ENCODE peak calls at places on chromosomes 1 and 21, in six cellular contexts. P, U, Q, S, M and O are unnamed samples.

GRCh38 chr1:12231276-12231595 is 1.4 kb downstream of the VPS13D start:
- DNase-seq in P (no peak), U (no peak), Q (peak; percentile 37), S (no peak), M (peak; percentile 13), O (no peak)

GRCh38 chr1:100090471-100090870 is 42.3 kb downstream of the SASS6 start:
- DNase-seq in P (no peak), U (no peak), Q (no peak), S (no peak), M (no peak), O (no peak)

GRCh38 chr1:54842206-54842915 is 41.2 kb upstream of the TTC22 start:
- DNase-seq in P (no peak), U (no peak), Q (no peak), S (no peak), M (no peak), O (no peak)

GRCh38 chr21:46178961-46179360 is 5.3 kb downstream of the SPATC1L start:
- DNase-seq in P (no peak), U (no peak), Q (no peak), S (no peak), M (no peak), O (no peak)

GRCh38 chr1:109354940-109355339 is 42.8 kb downstream of the SORT1 start:
- DNase-seq in P (no peak), U (no peak), Q (no peak), S (no peak), M (no peak), O (no peak)

GRCh38 chr21:29117372-29117955 is 13.0 kb upstream of the MAP3K7CL start:
- DNase-seq in P (no peak), U (no peak), Q (no peak), S (no peak), M (no peak), O (no peak)

GRCh38 chr1:950881-951280 is 8.2 kb downstream of the NOC2L start:
- DNase-seq in P (no peak), U (no peak), Q (no peak), S (no peak), M (no peak), O (no peak)

GRCh38 chr1:2971609-2972008 is 49.7 kb upstream of the ACTRT2 start:
- DNase-seq in P (peak; percentile 20), U (no peak), Q (no peak), S (no peak), M (no peak), O (peak; percentile 25)

GRCh38 chr1:9646037-9646436 is 5.5 kb upstream of the PIK3CD start:
- DNase-seq in P (no peak), U (no peak), Q (no peak), S (no peak), M (no peak), O (no peak)

GRCh38 chr1:63984891-63985290 is 211.1 kb downstream of the ROR1 start:
- DNase-seq in P (no peak), U (no peak), Q (no peak), S (no peak), M (no peak), O (no peak)

GRCh38 chr21:44431300-44431699 is 24.0 kb upstream of the LRRC3 start:
- DNase-seq in P (no peak), U (no peak), Q (no peak), S (no peak), M (no peak), O (peak; percentile 2)

GRCh38 chr21:38909109-38909508 is 103.4 kb downstream of the ETS2 start:
- DNase-seq in P (no peak), U (no peak), Q (peak; percentile 45), S (no peak), M (no peak), O (no peak)

GRCh38 chr1:43238991-43239469 is 30.8 kb upstream of the TMEM125 start:
- DNase-seq in P (no peak), U (no peak), Q (no peak), S (no peak), M (no peak), O (no peak)

GRCh38 chr1:170707959-170708666 is 44.2 kb downstream of the PRRX1 start:
- DNase-seq in P (no peak), U (peak; percentile 98), Q (peak; percentile 86), S (peak; percentile 99), M (peak; percentile 99), O (no peak)

GRCh38 chr1:12405325-12406217 is 175.7 kb downstream of the VPS13D start:
- DNase-seq in P (no peak), U (peak; percentile 46), Q (peak; percentile 60), S (peak; percentile 36), M (peak; percentile 66), O (no peak)

GRCh38 chr1:4984841-4985240 is 330.4 kb downstream of the AJAP1 start:
- DNase-seq in P (no peak), U (no peak), Q (no peak), S (no peak), M (no peak), O (no peak)

GRCh38 chr1:54037476-54037875 is 15.5 kb downstream of the TMEM59 start:
- DNase-seq in P (no peak), U (peak; percentile 51), Q (peak; percentile 42), S (peak; percentile 60), M (peak; percentile 51), O (no peak)

GRCh38 chr1:247079141-247079874 is 697 bp upstream of the ZNF670 start:
- DNase-seq in P (no peak), U (no peak), Q (no peak), S (no peak), M (no peak), O (no peak)

GRCh38 chr1:48851638-48852037 is 74.9 kb upstream of the BEND5 start:
- DNase-seq in P (no peak), U (peak; percentile 77), Q (peak; percentile 33), S (no peak), M (peak; percentile 44), O (no peak)

GRCh38 chr1:166032901-166033371 is 133.9 kb downstream of the FAM78B start:
- DNase-seq in P (no peak), U (no peak), Q (no peak), S (no peak), M (no peak), O (no peak)

GRCh38 chr1:114585221-114585620 is 3.8 kb upstream of the BCAS2 start:
- DNase-seq in P (no peak), U (peak; percentile 23), Q (peak; percentile 14), S (peak; percentile 20), M (peak; percentile 13), O (no peak)

GRCh38 chr1:35287807-35288640 is 19.5 kb downstream of the ZMYM4 start:
- DNase-seq in P (no peak), U (peak; percentile 75), Q (peak; percentile 66), S (peak; percentile 63), M (peak; percentile 85), O (no peak)

GRCh38 chr21:36768496-36768895 is 69.6 kb downstream of the SIM2 start:
- DNase-seq in P (no peak), U (no peak), Q (no peak), S (no peak), M (no peak), O (no peak)

GRCh38 chr1:51325878-51326755 is 4.2 kb downstream of the TTC39A start:
- DNase-seq in P (no peak), U (no peak), Q (no peak), S (no peak), M (no peak), O (no peak)

DNA sequence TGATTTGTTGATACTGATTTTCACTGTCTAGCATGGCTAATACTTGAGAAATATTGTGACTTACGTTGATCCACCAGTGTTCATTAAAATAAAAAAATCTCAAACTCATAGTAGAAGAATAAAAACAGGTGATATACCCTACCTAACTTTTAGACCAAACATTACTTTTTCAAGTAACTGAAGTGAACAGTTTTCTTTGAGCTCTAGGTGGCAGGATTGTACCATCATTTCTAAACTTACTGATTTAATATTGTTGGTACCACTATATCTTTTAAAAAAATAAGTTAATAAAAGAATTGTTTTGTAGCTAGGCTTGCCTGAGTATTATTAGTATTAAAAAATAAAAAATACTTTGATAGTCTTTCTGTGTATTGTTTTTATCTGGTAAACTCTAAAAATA is 21.5 kb downstream of the CDC73 start:
- DNase-seq in P (no peak), U (peak; percentile 38), Q (peak; percentile 29), S (peak; percentile 41), M (no peak), O (no peak)
- TF ChIP-seq CTCF in P (peak; percentile 50), U (peak; percentile 10), Q (peak; percentile 4), S (peak; percentile 47), M (no peak), O (no peak)

DNA sequence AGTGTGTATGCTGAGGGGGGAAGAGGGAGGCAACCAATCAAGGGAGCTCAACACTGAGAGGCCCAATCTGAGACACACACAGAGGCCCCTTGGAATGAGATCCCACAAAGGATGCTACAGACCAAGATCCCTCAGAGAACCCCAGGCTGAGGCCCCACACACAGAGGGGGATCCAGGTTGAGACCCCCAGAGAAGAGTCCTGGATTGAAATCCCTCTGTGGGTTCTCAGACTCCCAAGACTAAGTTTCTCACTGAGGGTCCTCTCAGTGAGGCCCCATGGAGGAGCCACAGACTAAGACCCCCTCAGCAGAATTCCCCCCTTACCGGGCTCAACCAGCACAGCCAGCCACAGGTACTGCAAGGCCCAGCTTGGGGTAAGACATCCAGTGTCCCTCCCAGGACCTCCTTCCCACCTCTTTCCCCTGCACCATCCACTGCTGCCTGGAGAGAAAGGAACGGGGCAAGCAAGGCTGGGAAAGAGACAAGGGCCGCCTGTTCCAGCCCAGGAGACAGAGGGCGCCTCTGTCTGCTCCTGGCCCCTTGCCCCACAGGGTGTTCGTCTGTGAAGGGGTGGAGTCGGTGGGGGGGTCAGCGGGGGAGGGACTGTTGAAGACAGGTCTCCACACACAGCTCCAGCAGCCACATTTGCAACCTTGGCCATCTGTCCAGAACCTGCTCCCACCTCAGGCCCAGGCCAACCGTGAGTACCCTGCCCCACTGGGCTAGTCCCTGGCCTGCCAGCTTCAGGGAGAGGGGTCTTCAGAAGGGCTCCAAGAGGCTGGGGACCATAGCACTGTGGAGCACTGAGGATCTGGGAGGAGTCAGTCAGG is at the start of gene S100A1:
- DNase-seq in P (peak; percentile 75), U (no peak), Q (no peak), S (no peak), M (no peak), O (no peak)
- TF ChIP-seq CTCF in P (peak; percentile 8), U (no peak), Q (no peak), S (no peak), M (no peak), O (peak; percentile 18)

GRCh38 chr1:182909578-182909977 is 43.4 kb downstream of the SHCBP1L start:
- DNase-seq in P (no peak), U (no peak), Q (no peak), S (no peak), M (no peak), O (no peak)
- TF ChIP-seq CTCF in P (no peak), U (no peak), Q (no peak), S (no peak), M (no peak), O (no peak)

DNA sequence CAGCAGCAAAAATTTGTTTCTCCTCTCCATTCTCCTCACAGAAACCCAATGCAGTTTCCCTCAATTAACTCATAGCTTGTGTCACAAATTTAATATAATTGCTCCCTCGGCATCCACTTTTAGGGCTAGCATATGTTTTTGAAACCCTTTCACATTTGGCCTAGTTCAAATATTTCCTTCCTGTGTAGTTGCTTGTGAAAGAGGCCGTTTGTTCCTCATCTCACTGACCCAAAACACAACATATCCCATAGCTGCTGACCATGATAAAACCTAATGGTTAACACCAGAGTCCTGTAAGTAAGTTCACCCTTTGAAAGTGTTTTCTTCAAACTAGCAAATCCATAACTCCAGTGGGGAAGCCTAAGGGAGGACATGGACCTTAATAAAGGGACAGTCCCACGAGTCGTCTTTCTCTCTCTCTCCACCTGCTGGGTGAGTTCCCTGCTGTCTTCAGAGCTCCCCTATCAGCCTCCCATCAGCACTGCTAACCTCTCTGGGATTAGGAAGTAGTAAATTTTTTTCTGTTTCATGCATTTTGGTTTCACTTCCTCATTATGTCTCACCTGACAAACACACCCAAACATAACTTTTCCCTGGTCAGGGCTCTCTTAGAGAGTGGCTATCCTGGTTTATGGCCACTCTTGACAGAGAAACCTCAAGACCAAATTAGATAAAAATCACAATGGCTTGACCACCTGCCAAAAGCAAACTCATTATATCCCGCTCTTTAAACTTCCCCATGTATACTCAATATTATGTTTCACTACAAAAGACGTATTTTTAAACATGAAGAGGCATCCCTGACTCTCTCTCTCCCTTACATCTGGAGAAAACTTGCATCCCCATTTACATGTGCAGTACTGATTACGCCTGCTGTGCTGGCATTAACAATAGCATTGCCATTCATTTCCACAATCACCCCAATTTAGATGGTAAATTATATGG is 177.7 kb upstream of the HP1BP3 start:
- DNase-seq in P (no peak), U (no peak), Q (no peak), S (no peak), M (no peak), O (no peak)
- TF ChIP-seq CTCF in P (no peak), U (no peak), Q (no peak), S (no peak), M (no peak), O (no peak)